ENCODE peak calls at places on chromosome 1, in nine cellular contexts. One of them, this sample, is unnamed.
A peak's percentile ranks its signal among the peaks of the same experiment; 100 is the strongest.

GRCh38 chr1:79079770-79080169 is 73.2 kb upstream of the ADGRL4 start:
- DNase-seq in pancreas: no peak
- DNase-seq in GM03348: peak; percentile 57
- DNase-seq in NCI-H510A: peak; percentile 61
- DNase-seq in RPMI7951: peak; percentile 91
- DNase-seq in upper lobe of right lung: no peak
- DNase-seq in T-helper 1 cell: no peak
- DNase-seq in activated T-cell treated with anti-CD3 and anti-CD28 coated beads for 24 hours: no peak
- DNase-seq in NCI-H2029: no peak
- DNase-seq in this sample: peak; percentile 76

GRCh38 chr1:174747613-174748012 is 252.1 kb upstream of the CACYBP start:
- DNase-seq in pancreas: no peak
- DNase-seq in GM03348: no peak
- DNase-seq in NCI-H510A: no peak
- DNase-seq in RPMI7951: no peak
- DNase-seq in upper lobe of right lung: no peak
- DNase-seq in T-helper 1 cell: no peak
- DNase-seq in activated T-cell treated with anti-CD3 and anti-CD28 coated beads for 24 hours: no peak
- DNase-seq in NCI-H2029: no peak
- DNase-seq in this sample: no peak

GRCh38 chr1:186327331-186327730 is 47.7 kb downstream of the TPR start:
- DNase-seq in pancreas: no peak
- DNase-seq in GM03348: no peak
- DNase-seq in NCI-H510A: no peak
- DNase-seq in RPMI7951: no peak
- DNase-seq in upper lobe of right lung: no peak
- DNase-seq in T-helper 1 cell: no peak
- DNase-seq in activated T-cell treated with anti-CD3 and anti-CD28 coated beads for 24 hours: no peak
- DNase-seq in NCI-H2029: no peak
- DNase-seq in this sample: no peak

GRCh38 chr1:60908159-60908558 is 174.2 kb upstream of the NFIA start:
- DNase-seq in pancreas: no peak
- DNase-seq in GM03348: no peak
- DNase-seq in NCI-H510A: no peak
- DNase-seq in RPMI7951: no peak
- DNase-seq in upper lobe of right lung: no peak
- DNase-seq in T-helper 1 cell: no peak
- DNase-seq in activated T-cell treated with anti-CD3 and anti-CD28 coated beads for 24 hours: no peak
- DNase-seq in NCI-H2029: no peak
- DNase-seq in this sample: no peak

GRCh38 chr1:23019851-23020625 is 770 bp downstream of the KDM1A start:
- DNase-seq in pancreas: peak; percentile 51
- DNase-seq in GM03348: peak; percentile 39
- DNase-seq in NCI-H510A: no peak
- DNase-seq in RPMI7951: peak; percentile 42
- DNase-seq in upper lobe of right lung: peak; percentile 69
- DNase-seq in T-helper 1 cell: peak; percentile 8
- DNase-seq in activated T-cell treated with anti-CD3 and anti-CD28 coated beads for 24 hours: peak; percentile 7
- DNase-seq in NCI-H2029: no peak
- DNase-seq in this sample: peak; percentile 36

GRCh38 chr1:24206516-24207394 is 19.7 kb upstream of the IFNLR1 start:
- DNase-seq in pancreas: no peak
- DNase-seq in GM03348: no peak
- DNase-seq in NCI-H510A: no peak
- DNase-seq in RPMI7951: no peak
- DNase-seq in upper lobe of right lung: no peak
- DNase-seq in T-helper 1 cell: no peak
- DNase-seq in activated T-cell treated with anti-CD3 and anti-CD28 coated beads for 24 hours: no peak
- DNase-seq in NCI-H2029: no peak
- DNase-seq in this sample: no peak

GRCh38 chr1:100794719-100795645 is 75.4 kb downstream of the VCAM1 start:
- DNase-seq in pancreas: no peak
- DNase-seq in GM03348: peak; percentile 11
- DNase-seq in NCI-H510A: no peak
- DNase-seq in RPMI7951: no peak
- DNase-seq in upper lobe of right lung: no peak
- DNase-seq in T-helper 1 cell: no peak
- DNase-seq in activated T-cell treated with anti-CD3 and anti-CD28 coated beads for 24 hours: no peak
- DNase-seq in NCI-H2029: no peak
- DNase-seq in this sample: peak; percentile 52

GRCh38 chr1:167630568-167631385 is 745 bp downstream of the RCSD1 start:
- DNase-seq in pancreas: no peak
- DNase-seq in GM03348: no peak
- DNase-seq in NCI-H510A: no peak
- DNase-seq in RPMI7951: no peak
- DNase-seq in upper lobe of right lung: no peak
- DNase-seq in T-helper 1 cell: no peak
- DNase-seq in activated T-cell treated with anti-CD3 and anti-CD28 coated beads for 24 hours: no peak
- DNase-seq in NCI-H2029: no peak
- DNase-seq in this sample: no peak

GRCh38 chr1:245804696-245805095 is 649.9 kb downstream of the KIF26B start:
- DNase-seq in pancreas: no peak
- DNase-seq in GM03348: no peak
- DNase-seq in NCI-H510A: no peak
- DNase-seq in RPMI7951: no peak
- DNase-seq in upper lobe of right lung: no peak
- DNase-seq in T-helper 1 cell: no peak
- DNase-seq in activated T-cell treated with anti-CD3 and anti-CD28 coated beads for 24 hours: no peak
- DNase-seq in NCI-H2029: no peak
- DNase-seq in this sample: no peak

GRCh38 chr1:160091666-160092223 is 6.7 kb downstream of the IGSF8 start:
- DNase-seq in pancreas: no peak
- DNase-seq in GM03348: no peak
- DNase-seq in NCI-H510A: no peak
- DNase-seq in RPMI7951: no peak
- DNase-seq in upper lobe of right lung: peak; percentile 41
- DNase-seq in T-helper 1 cell: no peak
- DNase-seq in activated T-cell treated with anti-CD3 and anti-CD28 coated beads for 24 hours: no peak
- DNase-seq in NCI-H2029: no peak
- DNase-seq in this sample: no peak

GRCh38 chr1:92480813-92481597 is 5.7 kb downstream of the GFI1 start:
- DNase-seq in pancreas: no peak
- DNase-seq in GM03348: peak; percentile 13
- DNase-seq in NCI-H510A: no peak
- DNase-seq in RPMI7951: no peak
- DNase-seq in upper lobe of right lung: no peak
- DNase-seq in T-helper 1 cell: no peak
- DNase-seq in activated T-cell treated with anti-CD3 and anti-CD28 coated beads for 24 hours: no peak
- DNase-seq in NCI-H2029: no peak
- DNase-seq in this sample: no peak

GRCh38 chr1:157626099-157626498 is 28.2 kb upstream of the FCRL4 start:
- DNase-seq in pancreas: no peak
- DNase-seq in GM03348: no peak
- DNase-seq in NCI-H510A: no peak
- DNase-seq in RPMI7951: no peak
- DNase-seq in upper lobe of right lung: no peak
- DNase-seq in T-helper 1 cell: no peak
- DNase-seq in activated T-cell treated with anti-CD3 and anti-CD28 coated beads for 24 hours: no peak
- DNase-seq in NCI-H2029: no peak
- DNase-seq in this sample: no peak

GRCh38 chr1:11923827-11924113 is 2.5 kb downstream of the KIAA2013 start:
- DNase-seq in pancreas: no peak
- DNase-seq in GM03348: no peak
- DNase-seq in NCI-H510A: no peak
- DNase-seq in RPMI7951: no peak
- DNase-seq in upper lobe of right lung: no peak
- DNase-seq in T-helper 1 cell: no peak
- DNase-seq in activated T-cell treated with anti-CD3 and anti-CD28 coated beads for 24 hours: no peak
- DNase-seq in NCI-H2029: peak; percentile 40
- DNase-seq in this sample: no peak

GRCh38 chr1:175734642-175735041 is 8.8 kb downstream of the TNR start:
- DNase-seq in pancreas: no peak
- DNase-seq in GM03348: no peak
- DNase-seq in NCI-H510A: no peak
- DNase-seq in RPMI7951: no peak
- DNase-seq in upper lobe of right lung: no peak
- DNase-seq in T-helper 1 cell: no peak
- DNase-seq in activated T-cell treated with anti-CD3 and anti-CD28 coated beads for 24 hours: no peak
- DNase-seq in NCI-H2029: no peak
- DNase-seq in this sample: no peak

GRCh38 chr1:205421728-205422127 is at the start of gene LEMD1:
- DNase-seq in pancreas: no peak
- DNase-seq in GM03348: no peak
- DNase-seq in NCI-H510A: no peak
- DNase-seq in RPMI7951: no peak
- DNase-seq in upper lobe of right lung: no peak
- DNase-seq in T-helper 1 cell: no peak
- DNase-seq in activated T-cell treated with anti-CD3 and anti-CD28 coated beads for 24 hours: no peak
- DNase-seq in NCI-H2029: peak; percentile 24
- DNase-seq in this sample: no peak

GRCh38 chr1:23452011-23452411 is 27.5 kb upstream of the TCEA3 start:
- DNase-seq in pancreas: peak; percentile 92
- DNase-seq in GM03348: peak; percentile 68
- DNase-seq in NCI-H510A: peak; percentile 70
- DNase-seq in RPMI7951: peak; percentile 88
- DNase-seq in upper lobe of right lung: peak; percentile 93
- DNase-seq in T-helper 1 cell: peak; percentile 37
- DNase-seq in activated T-cell treated with anti-CD3 and anti-CD28 coated beads for 24 hours: no peak
- DNase-seq in NCI-H2029: peak; percentile 50
- DNase-seq in this sample: peak; percentile 27

GRCh38 chr1:17347769-17348592 is 24.0 kb upstream of the PADI6 start:
- DNase-seq in pancreas: no peak
- DNase-seq in GM03348: peak; percentile 50
- DNase-seq in NCI-H510A: no peak
- DNase-seq in RPMI7951: peak; percentile 70
- DNase-seq in upper lobe of right lung: peak; percentile 44
- DNase-seq in T-helper 1 cell: no peak
- DNase-seq in activated T-cell treated with anti-CD3 and anti-CD28 coated beads for 24 hours: no peak
- DNase-seq in NCI-H2029: no peak
- DNase-seq in this sample: peak; percentile 70

GRCh38 chr1:201734776-201735175 is 94.2 kb upstream of the IPO9 start:
- DNase-seq in pancreas: no peak
- DNase-seq in GM03348: no peak
- DNase-seq in NCI-H510A: no peak
- DNase-seq in RPMI7951: no peak
- DNase-seq in upper lobe of right lung: no peak
- DNase-seq in T-helper 1 cell: no peak
- DNase-seq in activated T-cell treated with anti-CD3 and anti-CD28 coated beads for 24 hours: no peak
- DNase-seq in NCI-H2029: no peak
- DNase-seq in this sample: no peak

This sample was measured in MG63.